ENCODE peak calls at places on chromosomes 16 and 17, in seven cellular contexts. R is psoas muscle, S is PC-3, U is right lobe of liver, Q is BJ, H is lung, N is tibial nerve. E is an unnamed sample.
A peak's percentile ranks its signal among the peaks of the same experiment; 100 is the strongest.

GRCh38 chr16:85227262-85227923 is 115.1 kb upstream of the CIBAR2 start:
- DNase-seq in N (no peak), Q (no peak), R (no peak), S (no peak), U (no peak), H (no peak), E (no peak)

GRCh38 chr17:62724398-62725146 is 83.5 kb downstream of the MARCHF10 start:
- DNase-seq in S (peak; percentile 23), R (no peak), H (no peak), N (no peak), U (no peak), Q (no peak), E (no peak)

GRCh38 chr17:1485748-1486376 is 6.6 kb downstream of the MYO1C start:
- DNase-seq in R (peak; percentile 77), U (peak; percentile 70), S (peak; percentile 31), H (peak; percentile 62), N (no peak), Q (no peak), E (no peak)

GRCh38 chr17:67980456-67980855 is 15.8 kb downstream of the C17orf58 start:
- DNase-seq in Q (no peak), S (no peak), R (no peak), U (no peak), N (no peak), H (no peak), E (peak; percentile 17)

GRCh38 chr16:81927561-81928185 is 83.6 kb downstream of the SDR42E1 start:
- DNase-seq in N (no peak), S (no peak), U (no peak), Q (no peak), H (no peak), R (no peak), E (no peak)

GRCh38 chr16:11050536-11050935 is 106.2 kb downstream of the CLEC16A start:
- DNase-seq in Q (no peak), U (no peak), R (no peak), N (no peak), S (no peak), H (no peak), E (no peak)

GRCh38 chr17:36527851-36528250 is 6.8 kb downstream of the MYO19 start:
- DNase-seq in N (no peak), H (peak; percentile 22), S (no peak), Q (no peak), R (no peak), U (no peak), E (no peak)

GRCh38 chr16:49503242-49504022 is 129.8 kb downstream of the C16orf78 start:
- DNase-seq in S (no peak), U (no peak), Q (no peak), H (no peak), R (no peak), N (peak; percentile 7), E (peak; percentile 62)

GRCh38 chr16:58639230-58639629 is 9.6 kb upstream of the CNOT1 start:
- DNase-seq in U (no peak), Q (no peak), S (no peak), N (no peak), H (no peak), R (no peak), E (no peak)

GRCh38 chr16:67931712-67932461 is at the start of gene CTRL:
- DNase-seq in N (no peak), H (no peak), Q (no peak), R (no peak), S (no peak), U (no peak), E (no peak)

GRCh38 chr16:22192261-22193133 is 13.6 kb upstream of the EEF2K start:
- DNase-seq in S (peak; percentile 51), H (peak; percentile 82), N (peak; percentile 81), U (peak; percentile 82), R (peak; percentile 86), Q (peak; percentile 65), E (no peak)

GRCh38 chr16:87791295-87792204 is 25.8 kb upstream of the KLHDC4 start:
- DNase-seq in H (no peak), R (no peak), Q (no peak), S (no peak), N (no peak), U (peak; percentile 35), E (no peak)

GRCh38 chr17:32693135-32693897 is 183.6 kb downstream of the MYO1D start:
- DNase-seq in U (no peak), S (no peak), H (no peak), R (no peak), Q (no peak), N (no peak), E (no peak)

GRCh38 chr16:77767826-77768225 is 20.5 kb upstream of the VAT1L start:
- DNase-seq in H (no peak), S (no peak), U (no peak), N (no peak), R (no peak), Q (no peak), E (no peak)

GRCh38 chr17:81518113-81518784 is 5.7 kb upstream of the ACTG1 start:
- DNase-seq in U (no peak), N (no peak), H (no peak), S (peak; percentile 25), R (peak; percentile 12), Q (no peak), E (no peak)

GRCh38 chr17:81519284-81520020 is 6.9 kb upstream of the ACTG1 start:
- DNase-seq in S (peak; percentile 90), Q (no peak), N (no peak), R (peak; percentile 52), H (peak; percentile 69), U (peak; percentile 71), E (peak; percentile 86)

GRCh38 chr17:81517339-81518112 is 4.9 kb upstream of the ACTG1 start:
- DNase-seq in R (peak; percentile 19), N (no peak), S (no peak), Q (no peak), U (peak; percentile 28), H (no peak), E (peak; percentile 75)

GRCh38 chr17:81520021-81520894 is 7.7 kb upstream of the ACTG1 start:
- DNase-seq in S (no peak), Q (no peak), H (no peak), N (no peak), U (peak; percentile 24), R (peak; percentile 20), E (no peak)

GRCh38 chr17:81518785-81519283 is 6.2 kb upstream of the ACTG1 start:
- DNase-seq in R (peak; percentile 50), U (peak; percentile 59), H (peak; percentile 71), Q (no peak), N (no peak), S (peak; percentile 62), E (peak; percentile 88)
- TF ChIP-seq CTCF in R (no peak), U (no peak), H (no peak), Q (no peak), N (no peak), S (no peak), E (no peak)

DNA sequence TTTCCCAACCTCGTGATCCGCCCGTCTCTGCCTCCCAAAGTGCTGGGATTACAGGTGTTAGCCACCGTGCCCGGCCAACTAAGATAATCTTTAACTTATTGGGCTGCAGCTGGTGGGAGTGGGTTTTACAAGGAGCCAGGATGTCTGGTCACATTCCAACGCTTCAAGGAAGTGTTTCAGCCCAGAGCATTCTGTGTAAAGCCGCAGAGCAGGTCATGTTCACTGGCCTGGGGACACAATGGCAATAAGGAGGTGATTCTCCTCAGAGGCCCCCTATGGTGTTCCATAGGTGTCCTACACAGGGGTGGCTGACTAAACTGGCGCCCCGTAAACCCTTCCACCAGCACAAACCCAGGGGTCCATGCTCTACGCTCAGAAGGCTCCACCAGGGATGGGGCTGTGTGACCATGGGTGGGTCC is 1.2 kb downstream of the QPRT start:
- DNase-seq in R (no peak), U (no peak), N (no peak), H (no peak), Q (no peak), S (no peak), E (no peak)
- TF ChIP-seq CTCF in R (no peak), U (no peak), N (no peak), H (no peak), Q (no peak), S (no peak), E (no peak)

GRCh38 chr16:1691956-1692355 is 13.9 kb downstream of the JPT2 start:
- DNase-seq in H (no peak), Q (no peak), U (no peak), R (no peak), N (no peak), S (peak; percentile 93), E (no peak)

GRCh38 chr16:1690810-1691209 is 12.7 kb downstream of the JPT2 start:
- DNase-seq in R (no peak), N (no peak), H (no peak), Q (no peak), U (no peak), S (no peak), E (no peak)

GRCh38 chr16:1688807-1689560 is 10.9 kb downstream of the JPT2 start:
- DNase-seq in N (no peak), S (peak; percentile 95), U (peak; percentile 80), R (no peak), H (peak; percentile 46), Q (no peak), E (no peak)

GRCh38 chr16:1689853-1690252 is 11.8 kb downstream of the JPT2 start:
- DNase-seq in S (peak; percentile 23), R (no peak), H (no peak), N (no peak), U (no peak), Q (no peak), E (no peak)

DNA sequence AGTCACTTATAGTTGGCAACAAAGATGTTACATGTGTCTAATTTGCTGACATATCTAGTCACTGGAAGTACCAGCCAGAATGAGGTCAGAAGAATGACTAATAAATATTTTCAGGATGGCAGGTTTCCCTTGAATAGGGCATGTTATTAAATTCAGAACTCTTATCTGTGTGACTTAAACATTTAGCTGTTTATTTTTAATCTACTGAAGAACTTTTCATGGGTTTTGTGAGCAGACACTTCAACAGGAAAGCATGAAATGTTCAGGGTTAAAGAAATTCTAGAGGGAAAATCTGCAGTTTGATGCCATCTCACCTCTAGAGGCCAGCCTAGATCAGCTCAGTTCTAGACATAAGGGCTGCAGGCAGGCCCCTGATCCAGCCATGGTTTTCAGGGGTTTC is 13.2 kb downstream of the JPT2 start:
- DNase-seq in N (no peak), S (peak; percentile 70), H (no peak), R (no peak), U (no peak), Q (no peak), E (no peak)
- TF ChIP-seq CTCF in N (no peak), S (peak; percentile 35), H (no peak), R (no peak), U (peak; percentile 10), Q (peak; percentile 40), E (peak; percentile 58)

DNA sequence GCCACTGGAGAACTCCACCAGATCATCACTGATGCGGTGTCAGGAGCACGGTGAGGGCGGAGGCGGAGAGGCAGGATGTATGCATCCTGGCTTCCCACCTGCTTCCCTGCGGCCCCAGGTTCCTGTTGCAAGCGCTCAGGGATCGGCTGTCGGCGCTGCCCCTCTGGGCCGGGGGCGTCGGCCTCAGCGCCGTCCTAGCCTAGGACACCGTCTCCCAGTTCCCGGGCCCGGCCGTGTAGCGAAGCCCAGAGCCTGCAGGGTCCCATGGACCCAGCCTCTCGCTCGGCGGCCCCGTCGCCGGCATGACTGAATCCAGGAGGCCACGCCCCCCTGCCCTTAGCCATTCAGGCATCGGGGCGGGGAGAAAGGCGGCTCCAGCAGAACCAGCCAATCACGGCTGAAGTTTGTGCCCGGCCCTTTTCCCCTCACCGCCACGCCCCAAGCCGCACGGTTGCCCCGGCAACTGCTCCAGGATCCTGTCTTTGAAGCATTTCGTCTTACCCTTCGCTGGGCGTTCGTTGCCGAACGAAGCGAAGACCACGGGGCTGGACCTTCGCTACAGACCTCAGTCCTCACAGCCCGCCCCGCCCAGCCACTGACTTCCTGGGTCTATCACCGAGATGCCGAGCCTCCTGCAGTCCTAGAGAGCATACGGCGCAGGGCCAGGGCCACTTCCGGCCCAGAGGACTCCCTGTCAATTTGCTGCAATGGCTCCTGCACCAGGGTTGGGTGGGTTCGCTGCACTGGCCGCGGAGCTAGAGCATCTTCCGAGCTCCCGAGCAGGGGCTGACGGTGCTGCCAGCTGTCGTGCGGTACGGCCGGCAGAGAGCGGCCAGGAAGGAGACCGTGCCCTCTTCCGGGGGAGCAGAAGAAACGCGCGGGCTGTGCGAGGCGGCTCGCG is 10.6 kb upstream of the ZNF213 start:
- DNase-seq in N (peak; percentile 96), S (peak; percentile 88), U (peak; percentile 98), H (peak; percentile 97), Q (peak; percentile 61), R (peak; percentile 96), E (peak; percentile 98)
- TF ChIP-seq CTCF in N (peak; percentile 31), S (peak; percentile 8), U (peak; percentile 21), H (peak; percentile 2), Q (peak; percentile 51), R (peak; percentile 10), E (peak; percentile 69)